ENCODE peak calls at places on chromosomes 3 and 15, in seven cellular contexts. One of them, this sample, is unnamed.

GRCh38 chr3:142958707-142959106 is 4.8 kb downstream of the PAQR9 start:
- DNase-seq in MCF 10A: peak; percentile 93
- DNase-seq in AG10803: peak; percentile 35
- DNase-seq in NT2/D1: no peak
- DNase-seq in naive thymus-derived CD8-positive, alpha-beta T cell: no peak
- DNase-seq in HCEC 1CT: peak; percentile 46
- DNase-seq in heart right ventricle: no peak
- DNase-seq in this sample: no peak

GRCh38 chr3:52606373-52607085 is 70.1 kb downstream of the UQCC5 start:
- DNase-seq in MCF 10A: peak; percentile 94
- DNase-seq in AG10803: peak; percentile 28
- DNase-seq in NT2/D1: no peak
- DNase-seq in naive thymus-derived CD8-positive, alpha-beta T cell: no peak
- DNase-seq in HCEC 1CT: peak; percentile 7
- DNase-seq in heart right ventricle: peak; percentile 28
- DNase-seq in this sample: no peak

GRCh38 chr3:54756330-54756731 is 171.5 kb downstream of the LRTM1 start:
- DNase-seq in MCF 10A: no peak
- DNase-seq in AG10803: peak; percentile 83
- DNase-seq in NT2/D1: no peak
- DNase-seq in naive thymus-derived CD8-positive, alpha-beta T cell: no peak
- DNase-seq in HCEC 1CT: peak; percentile 32
- DNase-seq in heart right ventricle: no peak
- DNase-seq in this sample: no peak

GRCh38 chr3:42872718-42873117 is 3.0 kb downstream of the CYP8B1 start:
- DNase-seq in MCF 10A: peak; percentile 6
- DNase-seq in AG10803: no peak
- DNase-seq in NT2/D1: no peak
- DNase-seq in naive thymus-derived CD8-positive, alpha-beta T cell: no peak
- DNase-seq in HCEC 1CT: no peak
- DNase-seq in heart right ventricle: no peak
- DNase-seq in this sample: no peak

GRCh38 chr3:161630791-161631190 is 134.2 kb downstream of the OTOL1 start:
- DNase-seq in MCF 10A: peak; percentile 47
- DNase-seq in AG10803: no peak
- DNase-seq in NT2/D1: no peak
- DNase-seq in naive thymus-derived CD8-positive, alpha-beta T cell: no peak
- DNase-seq in HCEC 1CT: no peak
- DNase-seq in heart right ventricle: no peak
- DNase-seq in this sample: no peak

GRCh38 chr15:87863152-87863551 is 393.4 kb downstream of the NTRK3 start:
- DNase-seq in MCF 10A: no peak
- DNase-seq in AG10803: no peak
- DNase-seq in NT2/D1: peak; percentile 27
- DNase-seq in naive thymus-derived CD8-positive, alpha-beta T cell: no peak
- DNase-seq in HCEC 1CT: no peak
- DNase-seq in heart right ventricle: no peak
- DNase-seq in this sample: no peak

GRCh38 chr3:141840737-141841544 is 35.5 kb upstream of the ATP1B3 start:
- DNase-seq in MCF 10A: peak; percentile 82
- DNase-seq in AG10803: no peak
- DNase-seq in NT2/D1: no peak
- DNase-seq in naive thymus-derived CD8-positive, alpha-beta T cell: no peak
- DNase-seq in HCEC 1CT: no peak
- DNase-seq in heart right ventricle: no peak
- DNase-seq in this sample: no peak

GRCh38 chr15:66065325-66065724 is 188.2 kb downstream of the MEGF11 start:
- DNase-seq in MCF 10A: no peak
- DNase-seq in AG10803: no peak
- DNase-seq in NT2/D1: no peak
- DNase-seq in naive thymus-derived CD8-positive, alpha-beta T cell: no peak
- DNase-seq in HCEC 1CT: no peak
- DNase-seq in heart right ventricle: no peak
- DNase-seq in this sample: no peak

GRCh38 chr3:144237351-144237750 is 265.7 kb downstream of the DIPK2A start:
- DNase-seq in MCF 10A: no peak
- DNase-seq in AG10803: no peak
- DNase-seq in NT2/D1: no peak
- DNase-seq in naive thymus-derived CD8-positive, alpha-beta T cell: no peak
- DNase-seq in HCEC 1CT: no peak
- DNase-seq in heart right ventricle: no peak
- DNase-seq in this sample: no peak

GRCh38 chr15:26981492-26981891 is 10.5 kb downstream of the GABRG3 start:
- DNase-seq in MCF 10A: no peak
- DNase-seq in AG10803: no peak
- DNase-seq in NT2/D1: no peak
- DNase-seq in naive thymus-derived CD8-positive, alpha-beta T cell: no peak
- DNase-seq in HCEC 1CT: no peak
- DNase-seq in heart right ventricle: no peak
- DNase-seq in this sample: no peak

GRCh38 chr15:79903626-79904025 is 6.8 kb upstream of the MTHFS start:
- DNase-seq in MCF 10A: no peak
- DNase-seq in AG10803: no peak
- DNase-seq in NT2/D1: no peak
- DNase-seq in naive thymus-derived CD8-positive, alpha-beta T cell: no peak
- DNase-seq in HCEC 1CT: no peak
- DNase-seq in heart right ventricle: no peak
- DNase-seq in this sample: no peak

GRCh38 chr15:36601497-36601932 is 22.1 kb downstream of the CDIN1 start:
- DNase-seq in MCF 10A: no peak
- DNase-seq in AG10803: peak; percentile 94
- DNase-seq in NT2/D1: no peak
- DNase-seq in naive thymus-derived CD8-positive, alpha-beta T cell: no peak
- DNase-seq in HCEC 1CT: peak; percentile 96
- DNase-seq in heart right ventricle: peak; percentile 77
- DNase-seq in this sample: no peak